ENCODE peak calls at places on chromosomes 4 and X, in eight cellular contexts. One of them, this sample, is unnamed.

GRCh38 chr4:98565646-98566403 is 92.6 kb downstream of the TSPAN5 start:
- DNase-seq in WERI-Rb-1: peak
- DNase-seq in H9: no peak
- DNase-seq in omental fat pad: no peak
- DNase-seq in epithelial cell of esophagus: no peak
- DNase-seq in AG10803: no peak
- DNase-seq in cardiac muscle cell: peak
- DNase-seq in lower leg skin: no peak
- DNase-seq in this sample: no peak

GRCh38 chr4:59180161-59180560 is 2020.0 kb upstream of the ADGRL3 start:
- DNase-seq in AG10803: no peak
- DNase-seq in WERI-Rb-1: no peak
- DNase-seq in H9: no peak
- DNase-seq in lower leg skin: no peak
- DNase-seq in omental fat pad: no peak
- DNase-seq in cardiac muscle cell: no peak
- DNase-seq in epithelial cell of esophagus: no peak
- DNase-seq in this sample: no peak

GRCh38 chr4:98745372-98745771 is 87.0 kb upstream of the TSPAN5 start:
- DNase-seq in lower leg skin: no peak
- DNase-seq in cardiac muscle cell: peak
- DNase-seq in epithelial cell of esophagus: peak
- DNase-seq in omental fat pad: no peak
- DNase-seq in WERI-Rb-1: peak
- DNase-seq in AG10803: peak
- DNase-seq in H9: no peak
- DNase-seq in this sample: no peak

GRCh38 chr4:105050896-105051295 is 95.8 kb upstream of the TET2 start:
- DNase-seq in AG10803: peak
- DNase-seq in H9: no peak
- DNase-seq in WERI-Rb-1: no peak
- DNase-seq in cardiac muscle cell: peak
- DNase-seq in lower leg skin: no peak
- DNase-seq in epithelial cell of esophagus: peak
- DNase-seq in omental fat pad: no peak
- DNase-seq in this sample: peak

GRCh38 chr4:3328814-3329663 is 36.2 kb downstream of the RGS12 start:
- DNase-seq in cardiac muscle cell: no peak
- DNase-seq in H9: no peak
- DNase-seq in lower leg skin: no peak
- DNase-seq in omental fat pad: no peak
- DNase-seq in WERI-Rb-1: no peak
- DNase-seq in AG10803: no peak
- DNase-seq in epithelial cell of esophagus: no peak
- DNase-seq in this sample: no peak

GRCh38 chrX:38236901-38237615 is 16.4 kb upstream of the SRPX start:
- DNase-seq in lower leg skin: no peak
- DNase-seq in WERI-Rb-1: no peak
- DNase-seq in AG10803: peak
- DNase-seq in H9: no peak
- DNase-seq in omental fat pad: no peak
- DNase-seq in epithelial cell of esophagus: no peak
- DNase-seq in cardiac muscle cell: no peak
- DNase-seq in this sample: no peak

GRCh38 chrX:71650333-71650969 is 16.9 kb upstream of the LOC101059915 start:
- DNase-seq in cardiac muscle cell: no peak
- DNase-seq in epithelial cell of esophagus: no peak
- DNase-seq in AG10803: no peak
- DNase-seq in omental fat pad: no peak
- DNase-seq in WERI-Rb-1: peak
- DNase-seq in lower leg skin: no peak
- DNase-seq in H9: no peak
- DNase-seq in this sample: no peak

GRCh38 chr4:176611351-176611750 is 181.4 kb downstream of the VEGFC start:
- DNase-seq in omental fat pad: no peak
- DNase-seq in cardiac muscle cell: no peak
- DNase-seq in WERI-Rb-1: no peak
- DNase-seq in H9: no peak
- DNase-seq in AG10803: no peak
- DNase-seq in lower leg skin: no peak
- DNase-seq in epithelial cell of esophagus: no peak
- DNase-seq in this sample: no peak

GRCh38 chr4:56253631-56254241 is 133.6 kb downstream of the AASDH start:
- DNase-seq in lower leg skin: no peak
- DNase-seq in omental fat pad: no peak
- DNase-seq in WERI-Rb-1: no peak
- DNase-seq in H9: no peak
- DNase-seq in epithelial cell of esophagus: no peak
- DNase-seq in cardiac muscle cell: no peak
- DNase-seq in AG10803: no peak
- DNase-seq in this sample: no peak

GRCh38 chr4:154660052-154660451 is 47.6 kb upstream of the FGG start:
- DNase-seq in lower leg skin: no peak
- DNase-seq in cardiac muscle cell: peak
- DNase-seq in omental fat pad: no peak
- DNase-seq in H9: no peak
- DNase-seq in epithelial cell of esophagus: no peak
- DNase-seq in WERI-Rb-1: no peak
- DNase-seq in AG10803: no peak
- DNase-seq in this sample: no peak

GRCh38 chr4:7335363-7336066 is 99.2 kb downstream of the PSAPL1 start:
- DNase-seq in omental fat pad: no peak
- DNase-seq in H9: peak
- DNase-seq in cardiac muscle cell: peak
- DNase-seq in lower leg skin: peak
- DNase-seq in epithelial cell of esophagus: no peak
- DNase-seq in WERI-Rb-1: peak
- DNase-seq in AG10803: peak
- DNase-seq in this sample: peak

GRCh38 chr4:169274033-169274432 is 3.3 kb upstream of the SH3RF1 start:
- DNase-seq in WERI-Rb-1: no peak
- DNase-seq in epithelial cell of esophagus: no peak
- DNase-seq in lower leg skin: no peak
- DNase-seq in omental fat pad: no peak
- DNase-seq in H9: no peak
- DNase-seq in cardiac muscle cell: no peak
- DNase-seq in AG10803: no peak
- DNase-seq in this sample: no peak

GRCh38 chr4:147707892-147708672 is 23.8 kb upstream of the ARHGAP10 start:
- DNase-seq in cardiac muscle cell: peak
- DNase-seq in H9: no peak
- DNase-seq in omental fat pad: peak
- DNase-seq in epithelial cell of esophagus: peak
- DNase-seq in WERI-Rb-1: peak
- DNase-seq in AG10803: peak
- DNase-seq in lower leg skin: peak
- DNase-seq in this sample: peak

GRCh38 chr4:188423039-188423438 is 283.8 kb downstream of the TRIML1 start:
- DNase-seq in epithelial cell of esophagus: peak
- DNase-seq in H9: no peak
- DNase-seq in omental fat pad: no peak
- DNase-seq in WERI-Rb-1: no peak
- DNase-seq in lower leg skin: no peak
- DNase-seq in cardiac muscle cell: no peak
- DNase-seq in AG10803: no peak
- DNase-seq in this sample: peak

GRCh38 chr4:25163216-25163615 is 3.0 kb upstream of the SEPSECS start:
- DNase-seq in WERI-Rb-1: no peak
- DNase-seq in H9: no peak
- DNase-seq in lower leg skin: no peak
- DNase-seq in AG10803: no peak
- DNase-seq in epithelial cell of esophagus: no peak
- DNase-seq in omental fat pad: no peak
- DNase-seq in cardiac muscle cell: no peak
- DNase-seq in this sample: no peak

GRCh38 chr4:2924765-2925301 is 38.4 kb downstream of the NOP14 start:
- DNase-seq in omental fat pad: no peak
- DNase-seq in AG10803: no peak
- DNase-seq in cardiac muscle cell: no peak
- DNase-seq in WERI-Rb-1: no peak
- DNase-seq in lower leg skin: no peak
- DNase-seq in H9: no peak
- DNase-seq in epithelial cell of esophagus: peak
- DNase-seq in this sample: peak

GRCh38 chr4:101019941-101020401 is 327.4 kb downstream of the PPP3CA start:
- DNase-seq in epithelial cell of esophagus: peak
- DNase-seq in cardiac muscle cell: no peak
- DNase-seq in H9: no peak
- DNase-seq in omental fat pad: no peak
- DNase-seq in WERI-Rb-1: no peak
- DNase-seq in lower leg skin: no peak
- DNase-seq in AG10803: no peak
- DNase-seq in this sample: peak

GRCh38 chr4:48027653-48028052 is 11.1 kb downstream of the NIPAL1 start:
- DNase-seq in omental fat pad: no peak
- DNase-seq in lower leg skin: no peak
- DNase-seq in epithelial cell of esophagus: no peak
- DNase-seq in cardiac muscle cell: no peak
- DNase-seq in H9: no peak
- DNase-seq in AG10803: no peak
- DNase-seq in WERI-Rb-1: no peak
- DNase-seq in this sample: no peak
- TF ChIP-seq CTCF in omental fat pad: no peak
- TF ChIP-seq CTCF in lower leg skin: no peak
- TF ChIP-seq CTCF in epithelial cell of esophagus: no peak
- TF ChIP-seq CTCF in cardiac muscle cell: no peak
- TF ChIP-seq CTCF in H9: no peak
- TF ChIP-seq CTCF in AG10803: no peak
- TF ChIP-seq CTCF in WERI-Rb-1: no peak
- TF ChIP-seq CTCF in this sample: no peak

DNA sequence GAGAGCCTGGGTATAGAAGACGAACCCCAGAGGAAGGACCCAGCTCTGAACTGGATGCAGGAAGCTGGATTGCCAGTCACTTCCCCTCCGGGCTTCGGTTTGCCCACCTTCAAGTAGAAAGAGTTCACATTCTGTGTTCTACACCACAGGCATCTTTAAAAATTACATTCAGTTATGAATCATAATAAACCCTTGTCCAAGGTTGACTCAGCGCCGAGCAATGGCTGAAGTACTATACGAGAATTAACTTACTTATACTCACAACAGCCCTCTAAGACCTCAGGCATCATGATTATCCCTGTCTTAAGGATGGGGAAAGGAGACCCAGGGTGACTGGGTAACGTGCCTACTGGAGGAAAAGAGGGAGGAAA is 72.5 kb downstream of the EVC2 start:
- DNase-seq in H9: no peak
- DNase-seq in WERI-Rb-1: no peak
- DNase-seq in lower leg skin: no peak
- DNase-seq in cardiac muscle cell: peak
- DNase-seq in epithelial cell of esophagus: peak
- DNase-seq in AG10803: peak
- DNase-seq in omental fat pad: no peak
- DNase-seq in this sample: peak
- TF ChIP-seq CTCF in H9: no peak
- TF ChIP-seq CTCF in WERI-Rb-1: no peak
- TF ChIP-seq CTCF in lower leg skin: no peak
- TF ChIP-seq CTCF in cardiac muscle cell: no peak
- TF ChIP-seq CTCF in epithelial cell of esophagus: no peak
- TF ChIP-seq CTCF in AG10803: no peak
- TF ChIP-seq CTCF in omental fat pad: no peak
- TF ChIP-seq CTCF in this sample: no peak

DNA sequence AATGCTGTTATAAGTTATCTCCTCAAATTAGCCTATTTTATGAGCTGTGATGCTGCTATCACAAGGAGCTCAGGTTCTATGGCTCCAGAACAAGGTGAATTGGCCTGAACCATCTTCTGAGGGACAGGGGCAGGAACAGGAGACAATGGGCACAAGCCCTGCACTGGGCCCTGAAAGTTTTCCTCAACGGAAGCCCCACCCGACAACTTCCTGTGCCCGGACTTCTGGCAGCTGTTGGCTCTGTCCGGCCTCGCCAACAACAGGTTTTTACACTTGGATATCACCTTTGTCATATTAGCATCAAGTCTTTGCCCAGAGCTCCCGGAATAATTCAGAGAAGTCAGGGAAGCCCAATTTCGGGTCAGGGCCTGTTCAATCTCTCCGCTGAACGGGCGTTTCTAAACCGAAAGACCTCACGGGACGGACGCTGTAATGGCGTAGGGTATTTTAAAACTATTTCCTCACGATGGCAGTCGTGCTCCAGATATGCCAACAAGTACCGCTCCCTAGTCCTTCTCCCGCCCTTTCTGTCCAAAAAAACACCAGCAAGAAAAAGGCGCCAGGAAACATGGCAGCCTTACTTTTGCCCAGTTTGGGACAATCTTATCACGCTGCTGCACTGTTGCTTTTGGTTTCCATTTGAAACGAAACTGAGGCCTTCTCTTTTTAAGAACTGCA is 201.0 kb upstream of the STK26 start:
- DNase-seq in H9: no peak
- DNase-seq in AG10803: no peak
- DNase-seq in cardiac muscle cell: no peak
- DNase-seq in epithelial cell of esophagus: no peak
- DNase-seq in omental fat pad: peak
- DNase-seq in WERI-Rb-1: peak
- DNase-seq in lower leg skin: no peak
- DNase-seq in this sample: no peak
- TF ChIP-seq CTCF in H9: no peak
- TF ChIP-seq CTCF in AG10803: no peak
- TF ChIP-seq CTCF in cardiac muscle cell: no peak
- TF ChIP-seq CTCF in epithelial cell of esophagus: no peak
- TF ChIP-seq CTCF in omental fat pad: no peak
- TF ChIP-seq CTCF in WERI-Rb-1: peak
- TF ChIP-seq CTCF in lower leg skin: no peak
- TF ChIP-seq CTCF in this sample: no peak

GRCh38 chrX:42519666-42520231 is 258.2 kb downstream of the PPP1R2C start:
- DNase-seq in AG10803: peak
- DNase-seq in H9: no peak
- DNase-seq in cardiac muscle cell: peak
- DNase-seq in epithelial cell of esophagus: peak
- DNase-seq in WERI-Rb-1: no peak
- DNase-seq in lower leg skin: no peak
- DNase-seq in omental fat pad: no peak
- DNase-seq in this sample: peak
- TF ChIP-seq CTCF in AG10803: peak
- TF ChIP-seq CTCF in H9: peak
- TF ChIP-seq CTCF in cardiac muscle cell: peak
- TF ChIP-seq CTCF in epithelial cell of esophagus: peak
- TF ChIP-seq CTCF in WERI-Rb-1: peak
- TF ChIP-seq CTCF in lower leg skin: no peak
- TF ChIP-seq CTCF in omental fat pad: no peak
- TF ChIP-seq CTCF in this sample: no peak

This sample was measured in bronchial epithelial cell.